ENCODE peak calls at places on chromosomes 1 and 21, in six cellular contexts. Y is stimulated activated CD4-positive, alpha-beta T cell treated with anti-CD3 and anti-CD28 coated beads, Interleukin-1b, Interleukin-23, amount 100 ng/mL, for 48 hours; M is fibroblast of lung; C is GM18507; T is GM12864; H is A549. X is an unnamed sample.

GRCh38 chr1:66951513-66951912 is 26.7 kb downstream of the MIER1 start:
- DNase-seq in Y (no peak), M (peak), C (no peak), T (no peak), H (no peak), X (no peak)

GRCh38 chr1:185646202-185646683 is 87.9 kb upstream of the HMCN1 start:
- DNase-seq in Y (no peak), M (peak), C (no peak), T (no peak), H (peak), X (peak)

GRCh38 chr1:43270421-43271095 is 775 bp downstream of the TMEM125 start:
- DNase-seq in Y (no peak), M (peak), C (no peak), T (no peak), H (no peak), X (no peak)

GRCh38 chr1:8343464-8344001 is 25.6 kb downstream of the SLC45A1 start:
- DNase-seq in Y (no peak), M (peak), C (no peak), T (no peak), H (peak), X (peak)

GRCh38 chr21:17146426-17146825 is 366.4 kb upstream of the CXADR start:
- DNase-seq in Y (no peak), M (no peak), C (no peak), T (no peak), H (no peak), X (no peak)

GRCh38 chr1:62013264-62013663 is 181.4 kb upstream of the L1TD1 start:
- DNase-seq in Y (no peak), M (no peak), C (no peak), T (no peak), H (no peak), X (no peak)

GRCh38 chr1:37267111-37267835 is 207.1 kb upstream of the ZC3H12A start:
- DNase-seq in Y (no peak), M (no peak), C (no peak), T (no peak), H (no peak), X (no peak)

GRCh38 chr1:206900149-206900548 is 2.9 kb downstream of the IL24 start:
- DNase-seq in Y (no peak), M (no peak), C (no peak), T (no peak), H (no peak), X (no peak)

GRCh38 chr1:89910780-89911179 is 84.1 kb upstream of the ZNF326 start:
- DNase-seq in Y (no peak), M (peak), C (no peak), T (no peak), H (peak), X (no peak)

GRCh38 chr1:237281481-237281880 is 239.5 kb downstream of the RYR2 start:
- DNase-seq in Y (no peak), M (no peak), C (no peak), T (no peak), H (no peak), X (no peak)

GRCh38 chr1:119316870-119317416 is 51.6 kb upstream of the HAO2 start:
- DNase-seq in Y (no peak), M (no peak), C (no peak), T (no peak), H (peak), X (no peak)

GRCh38 chr1:218656301-218657037 is 311.3 kb downstream of the TGFB2 start:
- DNase-seq in Y (no peak), M (peak), C (no peak), T (no peak), H (no peak), X (no peak)

GRCh38 chr1:52306227-52307006 is 59.6 kb downstream of the CC2D1B start:
- DNase-seq in Y (no peak), M (no peak), C (no peak), T (no peak), H (no peak), X (no peak)

GRCh38 chr1:232937741-232938375 is 12.6 kb upstream of the NTPCR start:
- DNase-seq in Y (no peak), M (no peak), C (no peak), T (no peak), H (no peak), X (no peak)

GRCh38 chr1:84774674-84775548 is 84.7 kb upstream of the SSX2IP start:
- DNase-seq in Y (no peak), M (no peak), C (no peak), T (no peak), H (no peak), X (no peak)

GRCh38 chr1:21322681-21323016 is 32.4 kb upstream of the ECE1 start:
- DNase-seq in Y (no peak), M (peak), C (no peak), T (no peak), H (no peak), X (peak)

GRCh38 chr21:42189860-42190491 is 29.0 kb upstream of the ABCG1 start:
- DNase-seq in Y (peak), M (no peak), C (no peak), T (no peak), H (no peak), X (no peak)

GRCh38 chr1:95371666-95372320 is 137.8 kb downstream of the RWDD3 start:
- DNase-seq in Y (no peak), M (no peak), C (no peak), T (no peak), H (no peak), X (no peak)

GRCh38 chr1:93778457-93778856 is 96.8 kb upstream of the BCAR3 start:
- DNase-seq in Y (no peak), M (no peak), C (no peak), T (no peak), H (no peak), X (no peak)

GRCh38 chr1:218079820-218080219 is 205.3 kb upstream of the RRP15 start:
- DNase-seq in Y (no peak), M (no peak), C (no peak), T (no peak), H (no peak), X (no peak)

GRCh38 chr1:1542766-1543705 is 2.6 kb upstream of the TMEM240 start:
- DNase-seq in Y (no peak), M (no peak), C (no peak), T (no peak), H (no peak), X (no peak)

GRCh38 chr1:177170756-177171535 is at the start of gene BRINP2:
- DNase-seq in Y (no peak), M (peak), C (no peak), T (no peak), H (peak), X (peak)

X was measured in NCI-H460.